ENCODE peak calls at places on chromosomes 6 and 20, in five cellular contexts. T is SJSA1; P is activated CD8-positive, alpha-beta memory T cell treated with anti-CD3 and anti-CD28 coated beads for 24 hours; K is amniotic stem cell; G is M059J. R is an unnamed sample.
A peak's percentile ranks its signal among the peaks of the same experiment; 100 is the strongest.

GRCh38 chr6:140043357-140043756 is 668.9 kb upstream of the CITED2 start:
- DNase-seq in K (peak; percentile 69), T (no peak), G (peak; percentile 99), P (no peak), R (no peak)

GRCh38 chr6:143111443-143111842 is 50.8 kb downstream of the AIG1 start:
- DNase-seq in K (no peak), T (no peak), P (no peak), G (no peak), R (no peak)

GRCh38 chr6:135163440-135163738 is 17.7 kb upstream of the MYB start:
- DNase-seq in P (peak; percentile 79), T (no peak), K (no peak), G (no peak), R (no peak)

GRCh38 chr6:136788069-136788902 is 4.0 kb downstream of the MAP3K5 start:
- DNase-seq in P (no peak), K (peak; percentile 2), G (peak; percentile 89), T (no peak), R (no peak)

GRCh38 chr6:123118811-123119210 is 122.8 kb downstream of the CLVS2 start:
- DNase-seq in G (no peak), K (no peak), T (no peak), P (no peak), R (no peak)

GRCh38 chr20:16575390-16576140 is 2.3 kb upstream of the KIF16B start:
- DNase-seq in G (no peak), T (no peak), P (peak; percentile 62), K (no peak), R (no peak)

GRCh38 chr20:1822564-1823420 is 72.4 kb upstream of the SIRPA start:
- DNase-seq in K (no peak), P (no peak), G (no peak), T (no peak), R (no peak)

GRCh38 chr20:61042501-61043385 is 209.3 kb upstream of the CDH4 start:
- DNase-seq in P (no peak), G (peak; percentile 10), T (no peak), K (no peak), R (no peak)

GRCh38 chr6:161076211-161076677 is 84.7 kb downstream of the MAP3K4 start:
- DNase-seq in K (no peak), G (no peak), P (no peak), T (no peak), R (no peak)

GRCh38 chr6:29999426-29999825 is 57.1 kb downstream of the HLA-A start:
- DNase-seq in T (no peak), P (peak; percentile 26), K (no peak), G (no peak), R (no peak)

GRCh38 chr6:113110211-113110610 is 746.9 kb upstream of the MARCKS start:
- DNase-seq in P (no peak), G (no peak), T (no peak), K (no peak), R (no peak)

GRCh38 chr6:71490876-71491275 is 202.3 kb downstream of the OGFRL1 start:
- DNase-seq in P (no peak), T (no peak), K (no peak), G (no peak), R (no peak)

GRCh38 chr6:36131517-36132220 is 1.4 kb downstream of the MAPK13 start:
- DNase-seq in K (no peak), G (peak; percentile 63), P (peak; percentile 74), T (no peak), R (peak; percentile 55)

GRCh38 chr6:165883851-165884640 is 221.0 kb upstream of the PDE10A start:
- DNase-seq in G (peak; percentile 46), P (no peak), K (no peak), T (no peak), R (no peak)

GRCh38 chr6:90637321-90637720 is 50.4 kb upstream of the MAP3K7 start:
- DNase-seq in T (no peak), P (no peak), K (no peak), G (no peak), R (no peak)

GRCh38 chr20:25272223-25273000 is 24.5 kb downstream of the PYGB start:
- DNase-seq in G (peak; percentile 32), T (no peak), P (no peak), K (no peak), R (no peak)